ENCODE peak calls at places on chromosomes 16 and 17, in five cellular contexts. One of them, this sample, is unnamed.

GRCh38 chr17:38798614-38799500 is 499 bp downstream of the PIP4K2B start:
- DNase-seq in lung: peak
- DNase-seq in AG04449: no peak
- DNase-seq in NCI-H748 treated with DMSO at 0.1 percent for 48 hours: peak
- DNase-seq in smooth muscle cell of the brain vasculature: no peak
- DNase-seq in this sample: peak

GRCh38 chr17:48505788-48506187 is 25.0 kb downstream of the HOXB1 start:
- DNase-seq in smooth muscle cell of the brain vasculature: no peak
- DNase-seq in AG04449: peak
- DNase-seq in NCI-H748 treated with DMSO at 0.1 percent for 48 hours: peak
- DNase-seq in lung: no peak
- DNase-seq in this sample: peak

GRCh38 chr17:11002417-11002816 is 164.5 kb upstream of the PIRT start:
- DNase-seq in lung: no peak
- DNase-seq in NCI-H748 treated with DMSO at 0.1 percent for 48 hours: no peak
- DNase-seq in AG04449: no peak
- DNase-seq in smooth muscle cell of the brain vasculature: no peak
- DNase-seq in this sample: no peak

GRCh38 chr17:80427366-80428282 is 12.7 kb downstream of the ENDOV start:
- DNase-seq in NCI-H748 treated with DMSO at 0.1 percent for 48 hours: no peak
- DNase-seq in smooth muscle cell of the brain vasculature: no peak
- DNase-seq in lung: no peak
- DNase-seq in AG04449: no peak
- DNase-seq in this sample: no peak

GRCh38 chr17:14833201-14833773 is 431.8 kb downstream of the PMP22 start:
- DNase-seq in AG04449: peak
- DNase-seq in NCI-H748 treated with DMSO at 0.1 percent for 48 hours: no peak
- DNase-seq in lung: no peak
- DNase-seq in smooth muscle cell of the brain vasculature: no peak
- DNase-seq in this sample: peak

GRCh38 chr16:50453446-50453845 is 84.7 kb upstream of the BRD7 start:
- DNase-seq in AG04449: no peak
- DNase-seq in NCI-H748 treated with DMSO at 0.1 percent for 48 hours: no peak
- DNase-seq in lung: no peak
- DNase-seq in smooth muscle cell of the brain vasculature: no peak
- DNase-seq in this sample: no peak

GRCh38 chr16:79540825-79541595 is 59.5 kb downstream of the MAF start:
- DNase-seq in smooth muscle cell of the brain vasculature: no peak
- DNase-seq in AG04449: no peak
- DNase-seq in lung: no peak
- DNase-seq in NCI-H748 treated with DMSO at 0.1 percent for 48 hours: no peak
- DNase-seq in this sample: no peak

GRCh38 chr17:65362826-65363225 is 198.6 kb downstream of the AXIN2 start:
- DNase-seq in lung: no peak
- DNase-seq in NCI-H748 treated with DMSO at 0.1 percent for 48 hours: peak
- DNase-seq in AG04449: no peak
- DNase-seq in smooth muscle cell of the brain vasculature: no peak
- DNase-seq in this sample: no peak

GRCh38 chr16:54424043-54424451 is 137.5 kb upstream of the IRX3 start:
- DNase-seq in smooth muscle cell of the brain vasculature: no peak
- DNase-seq in NCI-H748 treated with DMSO at 0.1 percent for 48 hours: no peak
- DNase-seq in AG04449: no peak
- DNase-seq in lung: no peak
- DNase-seq in this sample: no peak

GRCh38 chr16:22901563-22901962 is 87.6 kb downstream of the HS3ST2 start:
- DNase-seq in lung: no peak
- DNase-seq in smooth muscle cell of the brain vasculature: no peak
- DNase-seq in NCI-H748 treated with DMSO at 0.1 percent for 48 hours: no peak
- DNase-seq in AG04449: no peak
- DNase-seq in this sample: no peak